ENCODE peak calls at places on chromosomes 12 and 14, in eight cellular contexts. X is left ventricle myocardium superior; U is stimulated activated CD4-positive, alpha-beta T cell treated with anti-CD3 and anti-CD28 coated beads, Interleukin-1b, Interleukin-23, amount 100 ng/mL, for 4 hours; S is hypothalamus; O is cardiac muscle cell; A is astrocyte; Y is neuronal stem cell; F is mucosa of gallbladder. D is an unnamed sample.

GRCh38 chr12:120979862-120980696 is 1.7 kb downstream of the HNF1A start:
- DNase-seq in X (no peak), U (no peak), S (no peak), O (peak), A (no peak), Y (no peak), F (peak), D (no peak)

GRCh38 chr12:193282-193681 is 20.7 kb downstream of the SLC6A12 start:
- DNase-seq in X (no peak), U (no peak), S (no peak), O (no peak), A (no peak), Y (no peak), F (no peak), D (no peak)

GRCh38 chr12:84842406-84843013 is 70.1 kb downstream of the SLC6A15 start:
- DNase-seq in X (no peak), U (no peak), S (no peak), O (peak), A (peak), Y (peak), F (no peak), D (peak)

GRCh38 chr12:40034712-40035111 is 71.2 kb downstream of the SLC2A13 start:
- DNase-seq in X (no peak), U (no peak), S (no peak), O (no peak), A (no peak), Y (no peak), F (no peak), D (no peak)

GRCh38 chr14:50736932-50737419 is 68.9 kb upstream of the SAV1 start:
- DNase-seq in X (no peak), U (no peak), S (no peak), O (no peak), A (no peak), Y (no peak), F (no peak), D (no peak)

GRCh38 chr12:106769546-106769945 is 4.9 kb upstream of the RIC8B start:
- DNase-seq in X (no peak), U (no peak), S (no peak), O (no peak), A (peak), Y (no peak), F (no peak), D (no peak)

GRCh38 chr14:65948302-65948701 is 535.8 kb downstream of the FUT8 start:
- DNase-seq in X (no peak), U (no peak), S (no peak), O (no peak), A (no peak), Y (no peak), F (no peak), D (no peak)

GRCh38 chr14:81023095-81023710 is 67.8 kb downstream of the TSHR start:
- DNase-seq in X (no peak), U (no peak), S (no peak), O (no peak), A (peak), Y (no peak), F (no peak), D (no peak)

GRCh38 chr12:95629392-95629791 is 78.1 kb upstream of the USP44 start:
- DNase-seq in X (no peak), U (no peak), S (no peak), O (no peak), A (no peak), Y (no peak), F (no peak), D (no peak)

GRCh38 chr12:12874014-12874413 is 17.3 kb upstream of the GPRC5A start:
- DNase-seq in X (no peak), U (no peak), S (no peak), O (no peak), A (no peak), Y (no peak), F (no peak), D (no peak)

GRCh38 chr12:47824198-47824597 is 4.5 kb upstream of the HDAC7 start:
- DNase-seq in X (no peak), U (no peak), S (no peak), O (no peak), A (no peak), Y (no peak), F (no peak), D (no peak)

GRCh38 chr14:68789798-68790655 is 2.8 kb downstream of the ZFP36L1 start:
- DNase-seq in X (peak), U (no peak), S (peak), O (no peak), A (no peak), Y (no peak), F (peak), D (no peak)

GRCh38 chr12:108833757-108834472 is 23.5 kb downstream of the SSH1 start:
- DNase-seq in X (peak), U (no peak), S (no peak), O (no peak), A (peak), Y (no peak), F (peak), D (no peak)

GRCh38 chr12:25769076-25769945 is 189.2 kb upstream of the RASSF8 start:
- DNase-seq in X (no peak), U (no peak), S (no peak), O (no peak), A (peak), Y (no peak), F (no peak), D (no peak)

GRCh38 chr12:64610660-64611429 is 550 bp downstream of the RASSF3 start:
- DNase-seq in X (peak), U (peak), S (peak), O (peak), A (peak), Y (peak), F (peak), D (peak)

GRCh38 chr12:83823386-83824045 is 1089.1 kb downstream of the SLC6A15 start:
- DNase-seq in X (peak), U (no peak), S (peak), O (peak), A (no peak), Y (peak), F (peak), D (peak)

GRCh38 chr14:29037428-29037827 is 270.8 kb downstream of the FOXG1 start:
- DNase-seq in X (no peak), U (no peak), S (no peak), O (no peak), A (peak), Y (no peak), F (no peak), D (no peak)

GRCh38 chr12:111413442-111414086 is 7.8 kb downstream of the SH2B3 start:
- DNase-seq in X (peak), U (no peak), S (no peak), O (no peak), A (peak), Y (no peak), F (no peak), D (no peak)

GRCh38 chr14:63764103-63764502 is 36.2 kb upstream of the SGPP1 start:
- DNase-seq in X (no peak), U (no peak), S (no peak), O (no peak), A (no peak), Y (no peak), F (no peak), D (no peak)

GRCh38 chr12:81017792-81018191 is 60.1 kb upstream of the ACSS3 start:
- DNase-seq in X (no peak), U (no peak), S (no peak), O (no peak), A (no peak), Y (no peak), F (no peak), D (no peak)

GRCh38 chr12:130581782-130582181 is 134.3 kb downstream of the RIMBP2 start:
- DNase-seq in X (no peak), U (no peak), S (no peak), O (no peak), A (no peak), Y (no peak), F (no peak), D (no peak)

GRCh38 chr14:31505411-31505810 is 17.6 kb upstream of the GPR33 start:
- DNase-seq in X (no peak), U (no peak), S (no peak), O (no peak), A (peak), Y (no peak), F (no peak), D (no peak)

GRCh38 chr14:20697273-20698017 is 8.9 kb downstream of the ANG start:
- DNase-seq in X (peak), U (peak), S (peak), O (peak), A (peak), Y (peak), F (peak), D (peak)

GRCh38 chr12:132173135-132174014 is 29.1 kb downstream of the NOC4L start:
- DNase-seq in X (peak), U (no peak), S (no peak), O (no peak), A (no peak), Y (no peak), F (no peak), D (no peak)

GRCh38 chr12:74538491-74539258 is 1.0 kb downstream of the ATXN7L3B start:
- DNase-seq in X (no peak), U (no peak), S (no peak), O (peak), A (peak), Y (no peak), F (no peak), D (no peak)

GRCh38 chr14:21771671-21772070 is 98.1 kb upstream of the OR4E1 start:
- DNase-seq in X (no peak), U (no peak), S (no peak), O (no peak), A (no peak), Y (no peak), F (no peak), D (no peak)

GRCh38 chr14:22646570-22647254 is 2.6 kb upstream of the OR6J1 start:
- DNase-seq in X (no peak), U (no peak), S (no peak), O (no peak), A (peak), Y (no peak), F (no peak), D (peak)

GRCh38 chr12:8712572-8712971 is 14.8 kb downstream of the RIMKLB start:
- DNase-seq in X (no peak), U (no peak), S (no peak), O (no peak), A (no peak), Y (no peak), F (no peak), D (no peak)

GRCh38 chr14:68634346-68634745 is 158.5 kb downstream of the ZFP36L1 start:
- DNase-seq in X (no peak), U (no peak), S (no peak), O (peak), A (no peak), Y (no peak), F (peak), D (no peak)

GRCh38 chr12:117890137-117890536 is 78.7 kb downstream of the KSR2 start:
- DNase-seq in X (no peak), U (no peak), S (no peak), O (no peak), A (no peak), Y (no peak), F (no peak), D (no peak)

GRCh38 chr14:50061664-50062437 is 54.5 kb downstream of the VCPKMT start:
- DNase-seq in X (no peak), U (peak), S (no peak), O (peak), A (peak), Y (no peak), F (no peak), D (no peak)

GRCh38 chr12:130254476-130255276 is 83.0 kb upstream of the PIWIL1 start:
- DNase-seq in X (no peak), U (no peak), S (no peak), O (no peak), A (no peak), Y (peak), F (no peak), D (no peak)

GRCh38 chr12:954736-955135 is 5.2 kb upstream of the RAD52 start:
- DNase-seq in X (no peak), U (no peak), S (no peak), O (no peak), A (peak), Y (no peak), F (no peak), D (no peak)

GRCh38 chr12:49706351-49707126 is 666 bp downstream of the FMNL3 start:
- DNase-seq in X (peak), U (no peak), S (peak), O (peak), A (peak), Y (no peak), F (peak), D (no peak)

GRCh38 chr14:96512602-96513397 is 10.6 kb downstream of the PAPOLA start:
- DNase-seq in X (no peak), U (no peak), S (no peak), O (no peak), A (no peak), Y (no peak), F (no peak), D (no peak)

GRCh38 chr12:93370947-93371346 is 6.8 kb upstream of the NUDT4 start:
- DNase-seq in X (no peak), U (no peak), S (no peak), O (no peak), A (no peak), Y (no peak), F (no peak), D (no peak)

GRCh38 chr12:108722992-108723766 is 8.1 kb downstream of the CORO1C start:
- DNase-seq in X (no peak), U (no peak), S (no peak), O (no peak), A (peak), Y (no peak), F (no peak), D (peak)

GRCh38 chr14:58166005-58166983 is 14.3 kb upstream of the ARMH4 start:
- DNase-seq in X (peak), U (peak), S (peak), O (peak), A (peak), Y (peak), F (peak), D (peak)